ENCODE peak calls at places on chromosomes 1 and 21, in ten cellular contexts. G is cardiac fibroblast, W is Calu3, K is RWPE2, X is BE2C, F is fibroblast of the aortic adventitia, H is A673, B is nephron progenitor cell, J is thoracic aorta, E is OCI-LY7. Y is an unnamed sample.

GRCh38 chr1:178262101-178262500 is 168.2 kb downstream of the RASAL2 start:
- DNase-seq in G (peak; percentile 86), J (no peak), E (no peak), H (no peak), X (no peak), W (peak; percentile 17), K (no peak), B (no peak), F (peak; percentile 59), Y (no peak)

GRCh38 chr1:117268926-117269378 is 58.2 kb upstream of the VTCN1 start:
- DNase-seq in X (no peak), E (no peak), K (no peak), G (no peak), J (no peak), W (peak; percentile 50), H (no peak), F (no peak), B (no peak), Y (no peak)

GRCh38 chr1:36920801-36921405 is 113.4 kb downstream of the GRIK3 start:
- DNase-seq in J (no peak), E (no peak), B (no peak), H (no peak), G (no peak), K (no peak), F (no peak), W (no peak), X (no peak), Y (no peak)

GRCh38 chr1:219927956-219928790 is at the start of gene SLC30A10:
- DNase-seq in G (peak; percentile 4), B (peak; percentile 67), K (no peak), X (peak; percentile 30), F (no peak), E (no peak), J (no peak), H (peak; percentile 12), W (peak; percentile 50), Y (peak; percentile 65)

GRCh38 chr1:189662190-189662589 is 815.5 kb downstream of the BRINP3 start:
- DNase-seq in E (no peak), G (no peak), F (no peak), K (no peak), B (no peak), X (no peak), W (peak; percentile 8), J (no peak), H (no peak), Y (no peak)

GRCh38 chr1:227466039-227466645 is 97.2 kb upstream of the ZNF678 start:
- DNase-seq in H (no peak), F (no peak), X (no peak), J (no peak), K (no peak), G (no peak), B (no peak), E (no peak), W (no peak), Y (no peak)

GRCh38 chr1:10048601-10049000 is 15.8 kb downstream of the UBE4B start:
- DNase-seq in F (no peak), H (no peak), W (no peak), B (no peak), G (no peak), E (no peak), K (no peak), J (no peak), X (no peak), Y (no peak)

GRCh38 chr21:37668462-37669239 is 247.6 kb downstream of the KCNJ6 start:
- DNase-seq in H (no peak), E (no peak), X (no peak), G (no peak), F (no peak), J (no peak), B (no peak), W (no peak), K (no peak), Y (no peak)

DNA sequence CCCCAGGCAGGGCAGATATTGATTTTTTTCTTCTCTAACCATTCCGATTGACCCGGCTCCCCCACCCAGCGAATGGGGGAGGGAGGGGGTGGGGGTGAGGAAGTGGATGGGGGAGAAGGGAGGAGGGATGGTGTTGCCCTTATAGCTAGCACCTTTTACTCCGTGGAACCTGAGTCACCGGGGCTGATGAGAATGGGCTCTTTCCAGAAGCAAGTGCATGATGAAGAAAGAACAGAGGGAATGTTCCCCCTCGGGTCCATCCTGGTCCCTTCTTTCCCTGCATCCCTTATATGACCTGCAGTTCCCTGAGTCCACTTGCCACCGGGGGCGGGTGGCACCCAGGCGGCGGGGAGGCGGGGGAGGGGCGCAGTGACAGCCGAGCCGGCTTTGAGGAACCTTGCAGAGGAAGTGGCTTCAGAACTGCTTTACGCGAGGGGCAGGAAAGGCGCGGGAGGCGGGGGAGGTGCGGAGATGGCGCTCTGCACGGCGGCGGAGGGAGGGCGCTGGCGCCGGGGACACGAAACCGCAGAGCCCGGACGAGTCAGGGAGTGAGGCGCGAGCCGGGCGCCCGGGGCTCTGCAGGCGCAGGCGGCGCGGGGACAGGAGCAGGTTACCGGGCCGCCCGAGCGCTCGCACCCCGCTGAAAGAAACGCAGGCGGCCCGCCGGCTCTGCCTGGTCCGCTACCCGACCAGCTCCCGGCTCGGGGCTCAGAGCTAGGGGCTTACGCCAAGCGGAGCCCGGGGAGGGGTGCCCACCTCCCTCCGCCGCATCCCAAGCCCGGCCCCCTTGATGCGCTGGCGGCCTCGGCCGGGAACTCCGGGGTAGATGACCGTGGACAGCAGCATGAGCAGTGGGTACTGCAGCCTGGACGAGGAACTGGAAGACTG is 49.7 kb downstream of the RASSF5 start:
- DNase-seq in K (no peak), X (peak; percentile 70), J (peak; percentile 19), H (peak; percentile 50), W (peak; percentile 75), F (no peak), E (peak; percentile 88), G (peak; percentile 35), B (peak; percentile 85), Y (peak; percentile 83)
- TF ChIP-seq CTCF in K (no peak), X (no peak), J (no peak), H (no peak), W (no peak), F (no peak), E (peak; percentile 34), G (no peak), B (no peak), Y (no peak)

GRCh38 chr1:2112280-2112701 is 62.1 kb downstream of the PRKCZ start:
- DNase-seq in E (peak; percentile 73), B (no peak), H (no peak), F (no peak), G (no peak), X (no peak), W (no peak), K (peak; percentile 48), J (no peak), Y (peak; percentile 84)

GRCh38 chr1:2111674-2112035 is 61.4 kb downstream of the PRKCZ start:
- DNase-seq in B (no peak), H (no peak), K (peak; percentile 51), J (no peak), E (no peak), G (no peak), W (no peak), F (no peak), X (peak; percentile 9), Y (no peak)

GRCh38 chr1:2113620-2114135 is 63.5 kb downstream of the PRKCZ start:
- DNase-seq in B (no peak), X (no peak), E (no peak), K (peak; percentile 42), J (no peak), F (no peak), H (no peak), G (no peak), W (no peak), Y (no peak)

GRCh38 chr1:2115922-2116341 is 65.7 kb downstream of the PRKCZ start:
- DNase-seq in K (peak; percentile 52), F (no peak), E (no peak), B (peak; percentile 42), G (no peak), W (no peak), J (no peak), X (no peak), H (no peak), Y (no peak)

GRCh38 chr1:2115008-2115921 is 65.1 kb downstream of the PRKCZ start:
- DNase-seq in H (no peak), X (peak; percentile 4), E (no peak), G (no peak), B (no peak), F (no peak), W (no peak), K (no peak), J (no peak), Y (no peak)
- TF ChIP-seq CTCF in H (no peak), X (no peak), E (no peak), G (no peak), B (no peak), F (no peak), W (no peak), K (no peak), J (no peak), Y (no peak)

GRCh38 chr1:85264150-85264549 is 4.7 kb upstream of the C1orf52 start:
- DNase-seq in H (no peak), F (peak; percentile 38), E (no peak), B (no peak), G (no peak), W (no peak), X (no peak), K (no peak), J (no peak), Y (no peak)

GRCh38 chr1:85259866-85260345 is 444 bp upstream of the C1orf52 start:
- DNase-seq in G (peak; percentile 91), W (no peak), X (no peak), E (no peak), J (no peak), F (peak; percentile 89), K (no peak), B (no peak), H (no peak), Y (no peak)

GRCh38 chr1:85262985-85263384 is 3.5 kb upstream of the C1orf52 start:
- DNase-seq in E (no peak), B (no peak), X (no peak), G (no peak), H (no peak), K (no peak), J (no peak), F (no peak), W (no peak), Y (no peak)

GRCh38 chr1:85258536-85259117 is 835 bp downstream of the C1orf52 start:
- DNase-seq in F (peak; percentile 29), B (no peak), G (peak; percentile 46), W (no peak), K (no peak), X (no peak), E (peak; percentile 40), J (no peak), H (peak; percentile 33), Y (no peak)

DNA sequence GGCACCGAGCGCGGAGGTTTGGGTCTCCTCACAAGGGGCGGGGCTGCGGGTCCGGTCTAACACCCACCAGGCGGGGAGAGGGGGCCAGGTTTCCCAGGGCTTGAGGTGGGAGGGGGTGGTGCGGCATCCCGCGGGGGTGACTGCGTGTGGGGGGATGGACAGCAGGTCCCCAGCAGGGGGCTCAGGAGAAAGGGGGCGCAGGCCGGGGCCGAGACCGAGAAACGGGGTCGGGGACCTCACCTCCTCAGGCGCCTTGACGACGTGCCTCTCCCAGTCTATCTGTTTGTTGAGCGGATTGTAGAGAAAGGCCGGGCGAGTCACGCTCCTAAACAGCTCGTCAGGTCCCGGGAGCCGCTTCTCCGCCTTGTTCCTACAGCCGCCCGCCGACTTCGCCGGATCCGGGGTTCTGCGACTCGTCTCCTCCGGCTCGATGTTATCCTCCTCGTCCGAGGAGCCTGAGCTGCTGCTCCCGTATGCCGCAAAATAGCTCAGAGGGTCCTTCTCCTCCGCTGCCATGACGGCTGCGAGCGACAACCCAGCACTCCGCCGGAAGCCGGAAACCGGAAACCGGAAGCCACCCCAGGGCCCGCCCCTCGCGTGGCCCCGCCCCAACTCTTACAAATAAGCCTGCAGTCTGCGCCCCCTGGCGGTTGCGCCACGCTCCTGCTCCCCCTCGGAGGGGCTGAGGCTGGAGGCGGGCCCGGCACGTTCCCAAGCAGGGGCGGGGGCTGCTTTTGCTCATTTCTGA is at the start of gene C1orf52:
- DNase-seq in J (peak; percentile 88), K (peak; percentile 91), E (peak; percentile 95), W (peak; percentile 98), B (peak; percentile 99), G (peak; percentile 97), H (peak; percentile 96), X (peak; percentile 93), F (peak; percentile 89), Y (peak; percentile 94)
- TF ChIP-seq CTCF in J (peak; percentile 99), K (peak; percentile 99), E (peak; percentile 90), W (peak; percentile 95), B (peak; percentile 99), G (peak; percentile 96), H (peak; percentile 99), X (peak; percentile 66), F (peak; percentile 93), Y (peak; percentile 92)

GRCh38 chr1:111351700-111352099 is 61.0 kb downstream of the CHIA start:
- DNase-seq in W (no peak), B (no peak), G (no peak), J (no peak), F (no peak), E (no peak), X (no peak), H (no peak), K (no peak), Y (no peak)

GRCh38 chr1:111346089-111346885 is 55.6 kb downstream of the CHIA start:
- DNase-seq in H (peak; percentile 87), W (peak; percentile 72), B (peak; percentile 91), J (peak; percentile 31), F (peak; percentile 72), E (peak; percentile 78), X (peak; percentile 82), G (peak; percentile 88), K (peak; percentile 76), Y (peak; percentile 91)
- TF ChIP-seq CTCF in H (peak; percentile 24), W (no peak), B (no peak), J (no peak), F (no peak), E (peak; percentile 60), X (peak; percentile 22), G (no peak), K (no peak), Y (peak; percentile 11)

Y was measured in GM13976.